ENCODE peak calls at places on chromosomes 3 and 15, in ten cellular contexts. One of them, this sample, is unnamed.
A peak's percentile ranks its signal among the peaks of the same experiment; 100 is the strongest.

GRCh38 chr3:9399746-9400145 is 2.3 kb downstream of the SETD5 start:
- DNase-seq in CD4-positive, alpha-beta memory T cell: peak; percentile 34
- DNase-seq in upper lobe of right lung: peak; percentile 70
- DNase-seq in astrocyte: peak; percentile 89
- DNase-seq in tibial artery: peak; percentile 91
- DNase-seq in uterus: peak; percentile 75
- DNase-seq in psoas muscle: peak; percentile 90
- DNase-seq in fibroblast of lung: peak; percentile 97
- DNase-seq in neural progenitor cell: peak; percentile 92
- DNase-seq in cardiac muscle cell: peak; percentile 91
- DNase-seq in this sample: peak; percentile 84

GRCh38 chr15:99682455-99682854 is 50.8 kb downstream of the LYSMD4 start:
- DNase-seq in CD4-positive, alpha-beta memory T cell: no peak
- DNase-seq in upper lobe of right lung: no peak
- DNase-seq in astrocyte: peak; percentile 90
- DNase-seq in tibial artery: no peak
- DNase-seq in uterus: no peak
- DNase-seq in psoas muscle: no peak
- DNase-seq in fibroblast of lung: peak; percentile 89
- DNase-seq in neural progenitor cell: no peak
- DNase-seq in cardiac muscle cell: no peak
- DNase-seq in this sample: no peak

GRCh38 chr3:147930417-147930816 is 521.3 kb downstream of the ZIC1 start:
- DNase-seq in CD4-positive, alpha-beta memory T cell: no peak
- DNase-seq in upper lobe of right lung: no peak
- DNase-seq in astrocyte: peak; percentile 84
- DNase-seq in tibial artery: no peak
- DNase-seq in uterus: no peak
- DNase-seq in psoas muscle: no peak
- DNase-seq in fibroblast of lung: no peak
- DNase-seq in neural progenitor cell: peak; percentile 39
- DNase-seq in cardiac muscle cell: no peak
- DNase-seq in this sample: no peak

GRCh38 chr3:188819939-188820338 is 351.8 kb upstream of the TPRG1 start:
- DNase-seq in CD4-positive, alpha-beta memory T cell: no peak
- DNase-seq in upper lobe of right lung: no peak
- DNase-seq in astrocyte: no peak
- DNase-seq in tibial artery: no peak
- DNase-seq in uterus: peak; percentile 30
- DNase-seq in psoas muscle: no peak
- DNase-seq in fibroblast of lung: peak; percentile 76
- DNase-seq in neural progenitor cell: no peak
- DNase-seq in cardiac muscle cell: no peak
- DNase-seq in this sample: no peak

GRCh38 chr15:67783303-67783702 is 42.0 kb upstream of the SKOR1 start:
- DNase-seq in CD4-positive, alpha-beta memory T cell: peak; percentile 59
- DNase-seq in upper lobe of right lung: no peak
- DNase-seq in astrocyte: no peak
- DNase-seq in tibial artery: no peak
- DNase-seq in uterus: no peak
- DNase-seq in psoas muscle: no peak
- DNase-seq in fibroblast of lung: no peak
- DNase-seq in neural progenitor cell: no peak
- DNase-seq in cardiac muscle cell: no peak
- DNase-seq in this sample: peak; percentile 33

GRCh38 chr3:171345112-171345843 is 114.9 kb downstream of the TNIK start:
- DNase-seq in CD4-positive, alpha-beta memory T cell: no peak
- DNase-seq in upper lobe of right lung: no peak
- DNase-seq in astrocyte: no peak
- DNase-seq in tibial artery: no peak
- DNase-seq in uterus: no peak
- DNase-seq in psoas muscle: no peak
- DNase-seq in fibroblast of lung: no peak
- DNase-seq in neural progenitor cell: no peak
- DNase-seq in cardiac muscle cell: no peak
- DNase-seq in this sample: no peak

GRCh38 chr15:38312190-38312589 is 59.6 kb downstream of the SPRED1 start:
- DNase-seq in CD4-positive, alpha-beta memory T cell: no peak
- DNase-seq in upper lobe of right lung: no peak
- DNase-seq in astrocyte: no peak
- DNase-seq in tibial artery: no peak
- DNase-seq in uterus: no peak
- DNase-seq in psoas muscle: no peak
- DNase-seq in fibroblast of lung: no peak
- DNase-seq in neural progenitor cell: no peak
- DNase-seq in cardiac muscle cell: no peak
- DNase-seq in this sample: no peak

GRCh38 chr3:64494530-64494929 is 193.3 kb downstream of the ADAMTS9 start:
- DNase-seq in CD4-positive, alpha-beta memory T cell: no peak
- DNase-seq in upper lobe of right lung: no peak
- DNase-seq in astrocyte: no peak
- DNase-seq in tibial artery: no peak
- DNase-seq in uterus: no peak
- DNase-seq in psoas muscle: no peak
- DNase-seq in fibroblast of lung: no peak
- DNase-seq in neural progenitor cell: no peak
- DNase-seq in cardiac muscle cell: no peak
- DNase-seq in this sample: no peak

GRCh38 chr15:90002428-90002844 is 1.3 kb downstream of the ZNF710 start:
- DNase-seq in CD4-positive, alpha-beta memory T cell: peak; percentile 68
- DNase-seq in upper lobe of right lung: peak; percentile 78
- DNase-seq in astrocyte: peak; percentile 29
- DNase-seq in tibial artery: peak; percentile 77
- DNase-seq in uterus: peak; percentile 42
- DNase-seq in psoas muscle: peak; percentile 57
- DNase-seq in fibroblast of lung: peak; percentile 57
- DNase-seq in neural progenitor cell: peak; percentile 70
- DNase-seq in cardiac muscle cell: peak; percentile 47
- DNase-seq in this sample: peak; percentile 43

GRCh38 chr15:73786518-73786917 is 33.4 kb upstream of the INSYN1 start:
- DNase-seq in CD4-positive, alpha-beta memory T cell: no peak
- DNase-seq in upper lobe of right lung: no peak
- DNase-seq in astrocyte: no peak
- DNase-seq in tibial artery: no peak
- DNase-seq in uterus: no peak
- DNase-seq in psoas muscle: no peak
- DNase-seq in fibroblast of lung: no peak
- DNase-seq in neural progenitor cell: peak; percentile 66
- DNase-seq in cardiac muscle cell: no peak
- DNase-seq in this sample: no peak

GRCh38 chr3:95738045-95738444 is 1076.3 kb upstream of the EPHA6 start:
- DNase-seq in CD4-positive, alpha-beta memory T cell: no peak
- DNase-seq in upper lobe of right lung: no peak
- DNase-seq in astrocyte: no peak
- DNase-seq in tibial artery: no peak
- DNase-seq in uterus: no peak
- DNase-seq in psoas muscle: no peak
- DNase-seq in fibroblast of lung: no peak
- DNase-seq in neural progenitor cell: no peak
- DNase-seq in cardiac muscle cell: no peak
- DNase-seq in this sample: no peak

GRCh38 chr15:65653781-65654521 is 32.2 kb downstream of the SLC24A1 start:
- DNase-seq in CD4-positive, alpha-beta memory T cell: no peak
- DNase-seq in upper lobe of right lung: no peak
- DNase-seq in astrocyte: no peak
- DNase-seq in tibial artery: no peak
- DNase-seq in uterus: no peak
- DNase-seq in psoas muscle: no peak
- DNase-seq in fibroblast of lung: peak; percentile 50
- DNase-seq in neural progenitor cell: no peak
- DNase-seq in cardiac muscle cell: no peak
- DNase-seq in this sample: no peak

GRCh38 chr15:79156704-79157375 is 66.3 kb upstream of the RASGRF1 start:
- DNase-seq in CD4-positive, alpha-beta memory T cell: no peak
- DNase-seq in upper lobe of right lung: no peak
- DNase-seq in astrocyte: no peak
- DNase-seq in tibial artery: no peak
- DNase-seq in uterus: no peak
- DNase-seq in psoas muscle: no peak
- DNase-seq in fibroblast of lung: no peak
- DNase-seq in neural progenitor cell: no peak
- DNase-seq in cardiac muscle cell: no peak
- DNase-seq in this sample: no peak

GRCh38 chr3:117873236-117873635 is 1161.4 kb downstream of the IGSF11 start:
- DNase-seq in CD4-positive, alpha-beta memory T cell: no peak
- DNase-seq in upper lobe of right lung: no peak
- DNase-seq in astrocyte: no peak
- DNase-seq in tibial artery: no peak
- DNase-seq in uterus: peak; percentile 23
- DNase-seq in psoas muscle: no peak
- DNase-seq in fibroblast of lung: peak; percentile 36
- DNase-seq in neural progenitor cell: no peak
- DNase-seq in cardiac muscle cell: peak; percentile 10
- DNase-seq in this sample: no peak

GRCh38 chr3:133448478-133449122 is 48.7 kb downstream of the BFSP2 start:
- DNase-seq in CD4-positive, alpha-beta memory T cell: peak; percentile 56
- DNase-seq in upper lobe of right lung: no peak
- DNase-seq in astrocyte: no peak
- DNase-seq in tibial artery: no peak
- DNase-seq in uterus: no peak
- DNase-seq in psoas muscle: no peak
- DNase-seq in fibroblast of lung: no peak
- DNase-seq in neural progenitor cell: no peak
- DNase-seq in cardiac muscle cell: no peak
- DNase-seq in this sample: no peak

GRCh38 chr3:13619661-13620230 is 70.8 kb downstream of the FBLN2 start:
- DNase-seq in CD4-positive, alpha-beta memory T cell: no peak
- DNase-seq in upper lobe of right lung: no peak
- DNase-seq in astrocyte: no peak
- DNase-seq in tibial artery: no peak
- DNase-seq in uterus: no peak
- DNase-seq in psoas muscle: no peak
- DNase-seq in fibroblast of lung: no peak
- DNase-seq in neural progenitor cell: no peak
- DNase-seq in cardiac muscle cell: no peak
- DNase-seq in this sample: no peak

GRCh38 chr3:56810912-56811544 is 9.3 kb upstream of the ARHGEF3 start:
- DNase-seq in CD4-positive, alpha-beta memory T cell: no peak
- DNase-seq in upper lobe of right lung: no peak
- DNase-seq in astrocyte: no peak
- DNase-seq in tibial artery: no peak
- DNase-seq in uterus: no peak
- DNase-seq in psoas muscle: no peak
- DNase-seq in fibroblast of lung: no peak
- DNase-seq in neural progenitor cell: no peak
- DNase-seq in cardiac muscle cell: no peak
- DNase-seq in this sample: no peak

GRCh38 chr3:45367451-45367850 is 20.9 kb upstream of the LARS2 start:
- DNase-seq in CD4-positive, alpha-beta memory T cell: no peak
- DNase-seq in upper lobe of right lung: no peak
- DNase-seq in astrocyte: peak; percentile 86
- DNase-seq in tibial artery: no peak
- DNase-seq in uterus: no peak
- DNase-seq in psoas muscle: no peak
- DNase-seq in fibroblast of lung: peak; percentile 78
- DNase-seq in neural progenitor cell: no peak
- DNase-seq in cardiac muscle cell: no peak
- DNase-seq in this sample: no peak

GRCh38 chr15:58115692-58116091 is 22.5 kb upstream of the AQP9 start:
- DNase-seq in CD4-positive, alpha-beta memory T cell: no peak
- DNase-seq in upper lobe of right lung: no peak
- DNase-seq in astrocyte: peak; percentile 0
- DNase-seq in tibial artery: no peak
- DNase-seq in uterus: no peak
- DNase-seq in psoas muscle: no peak
- DNase-seq in fibroblast of lung: peak; percentile 22
- DNase-seq in neural progenitor cell: peak; percentile 7
- DNase-seq in cardiac muscle cell: no peak
- DNase-seq in this sample: no peak

DNA sequence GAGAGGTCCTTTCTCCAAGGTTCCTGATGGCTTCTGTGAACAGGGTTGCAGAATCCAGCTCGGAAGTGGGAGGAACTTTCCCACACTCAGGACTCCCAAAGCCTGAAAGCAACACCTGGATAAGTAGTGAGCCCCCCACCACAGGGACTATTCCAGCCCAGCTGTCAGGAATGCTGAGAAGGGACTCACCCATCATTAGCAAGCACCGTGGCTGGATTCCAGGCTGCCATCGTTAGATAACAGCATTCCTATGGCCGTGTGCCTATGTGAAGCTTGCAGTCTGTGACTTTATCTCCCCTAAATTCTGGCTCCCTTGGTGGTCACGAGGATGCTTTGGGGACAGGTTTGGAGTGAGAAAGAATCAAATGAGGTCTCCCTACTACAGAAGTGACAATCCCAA is 61.6 kb downstream of the CACNA2D2 start:
- DNase-seq in CD4-positive, alpha-beta memory T cell: no peak
- DNase-seq in upper lobe of right lung: no peak
- DNase-seq in astrocyte: no peak
- DNase-seq in tibial artery: no peak
- DNase-seq in uterus: no peak
- DNase-seq in psoas muscle: no peak
- DNase-seq in fibroblast of lung: no peak
- DNase-seq in neural progenitor cell: no peak
- DNase-seq in cardiac muscle cell: no peak
- DNase-seq in this sample: no peak
- H3K27me3 ChIP-seq in CD4-positive, alpha-beta memory T cell: no peaks in the 10 kb centered on the region
- H3K27me3 ChIP-seq in upper lobe of right lung: no peaks in the 10 kb centered on the region
- H3K27me3 ChIP-seq in astrocyte: peaks cover 6% of the 10 kb centered on the region
- H3K27me3 ChIP-seq in tibial artery: peaks cover 4% of the 10 kb centered on the region
- H3K27me3 ChIP-seq in uterus: no peaks in the 10 kb centered on the region
- H3K27me3 ChIP-seq in psoas muscle: no peaks in the 10 kb centered on the region
- H3K27me3 ChIP-seq in fibroblast of lung: peaks cover 16% of the 10 kb centered on the region
- H3K27me3 ChIP-seq in neural progenitor cell: no peaks in the 10 kb centered on the region
- H3K27me3 ChIP-seq in cardiac muscle cell: peaks cover 3% of the 10 kb centered on the region
- H3K27me3 ChIP-seq in this sample: no peaks in the 10 kb centered on the region

GRCh38 chr3:52140792-52141191 is 13.4 kb downstream of the POC1A start:
- DNase-seq in CD4-positive, alpha-beta memory T cell: no peak
- DNase-seq in upper lobe of right lung: no peak
- DNase-seq in astrocyte: no peak
- DNase-seq in tibial artery: no peak
- DNase-seq in uterus: no peak
- DNase-seq in psoas muscle: peak; percentile 56
- DNase-seq in fibroblast of lung: no peak
- DNase-seq in neural progenitor cell: no peak
- DNase-seq in cardiac muscle cell: no peak
- DNase-seq in this sample: no peak
- H3K36me3 ChIP-seq in CD4-positive, alpha-beta memory T cell: no peaks in the 10 kb centered on the region
- H3K36me3 ChIP-seq in upper lobe of right lung: no peaks in the 10 kb centered on the region
- H3K36me3 ChIP-seq in astrocyte: no peaks in the 10 kb centered on the region
- H3K36me3 ChIP-seq in tibial artery: no peaks in the 10 kb centered on the region
- H3K36me3 ChIP-seq in uterus: no peaks in the 10 kb centered on the region
- H3K36me3 ChIP-seq in psoas muscle: no peaks in the 10 kb centered on the region
- H3K36me3 ChIP-seq in fibroblast of lung: peaks cover 9% of the 10 kb centered on the region
- H3K36me3 ChIP-seq in neural progenitor cell: no peaks in the 10 kb centered on the region
- H3K36me3 ChIP-seq in cardiac muscle cell: no peaks in the 10 kb centered on the region
- H3K36me3 ChIP-seq in this sample: peaks cover 20% of the 10 kb centered on the region

GRCh38 chr3:55619186-55619808 is 132.2 kb upstream of the WNT5A start:
- DNase-seq in CD4-positive, alpha-beta memory T cell: no peak
- DNase-seq in upper lobe of right lung: no peak
- DNase-seq in astrocyte: no peak
- DNase-seq in tibial artery: no peak
- DNase-seq in uterus: no peak
- DNase-seq in psoas muscle: no peak
- DNase-seq in fibroblast of lung: no peak
- DNase-seq in neural progenitor cell: no peak
- DNase-seq in cardiac muscle cell: no peak
- DNase-seq in this sample: no peak
- H3K27me3 ChIP-seq in CD4-positive, alpha-beta memory T cell: no peaks in the 10 kb centered on the region
- H3K27me3 ChIP-seq in upper lobe of right lung: no peaks in the 10 kb centered on the region
- H3K27me3 ChIP-seq in astrocyte: no peaks in the 10 kb centered on the region
- H3K27me3 ChIP-seq in tibial artery: peaks cover 11% of the 10 kb centered on the region
- H3K27me3 ChIP-seq in uterus: no peaks in the 10 kb centered on the region
- H3K27me3 ChIP-seq in psoas muscle: no peaks in the 10 kb centered on the region
- H3K27me3 ChIP-seq in fibroblast of lung: no peaks in the 10 kb centered on the region
- H3K27me3 ChIP-seq in neural progenitor cell: no peaks in the 10 kb centered on the region
- H3K27me3 ChIP-seq in cardiac muscle cell: no peaks in the 10 kb centered on the region
- H3K27me3 ChIP-seq in this sample: no peaks in the 10 kb centered on the region

GRCh38 chr3:16304065-16305010 is 39.3 kb downstream of the OXNAD1 start:
- DNase-seq in CD4-positive, alpha-beta memory T cell: no peak
- DNase-seq in upper lobe of right lung: no peak
- DNase-seq in astrocyte: no peak
- DNase-seq in tibial artery: no peak
- DNase-seq in uterus: no peak
- DNase-seq in psoas muscle: no peak
- DNase-seq in fibroblast of lung: no peak
- DNase-seq in neural progenitor cell: no peak
- DNase-seq in cardiac muscle cell: no peak
- DNase-seq in this sample: no peak
- H3K36me3 ChIP-seq in CD4-positive, alpha-beta memory T cell: peaks cover 15% of the 10 kb centered on the region
- H3K36me3 ChIP-seq in upper lobe of right lung: peaks cover 5% of the 10 kb centered on the region
- H3K36me3 ChIP-seq in astrocyte: no peaks in the 10 kb centered on the region
- H3K36me3 ChIP-seq in tibial artery: no peaks in the 10 kb centered on the region
- H3K36me3 ChIP-seq in uterus: no peaks in the 10 kb centered on the region
- H3K36me3 ChIP-seq in psoas muscle: peaks cover 53% of the 10 kb centered on the region
- H3K36me3 ChIP-seq in fibroblast of lung: peaks cover 3% of the 10 kb centered on the region
- H3K36me3 ChIP-seq in neural progenitor cell: peaks cover 5% of the 10 kb centered on the region
- H3K36me3 ChIP-seq in cardiac muscle cell: no peaks in the 10 kb centered on the region
- H3K36me3 ChIP-seq in this sample: peaks cover 5% of the 10 kb centered on the region

This sample was measured in WERI-Rb-1.